ENCODE peak calls at places on chromosomes 3 and 15, in four cellular contexts. O is K562, Y is HepG2, N is GM12878. Z is an unnamed sample.

GRCh38 chr3:39255503-39256325 is 24.1 kb downstream of the CX3CR1 start:
- DNase-seq in O (no peak), Y (no peak), N (peak; percentile 90), Z (no peak)

GRCh38 chr3:47912006-47912504 is 104.2 kb downstream of the MAP4 start:
- DNase-seq in O (no peak), Y (no peak), N (no peak), Z (no peak)

GRCh38 chr3:69720824-69721223 is 18.4 kb upstream of the MITF start:
- DNase-seq in O (no peak), Y (no peak), N (no peak), Z (no peak)

GRCh38 chr3:48877671-48878070 is 21.0 kb downstream of the SLC25A20 start:
- DNase-seq in O (no peak), Y (no peak), N (no peak), Z (no peak)

GRCh38 chr15:80105193-80105984 is 45.9 kb downstream of the ZFAND6 start:
- DNase-seq in O (no peak), Y (no peak), N (no peak), Z (no peak)

GRCh38 chr3:112686360-112686759 is 45.4 kb upstream of the CCDC80 start:
- DNase-seq in O (no peak), Y (no peak), N (no peak), Z (no peak)

GRCh38 chr3:81339040-81339845 is 422.2 kb downstream of the GBE1 start:
- DNase-seq in O (peak; percentile 8), Y (peak; percentile 12), N (no peak), Z (peak; percentile 11)

GRCh38 chr15:78142332-78142731 is 6.8 kb upstream of the IDH3A start:
- DNase-seq in O (no peak), Y (no peak), N (no peak), Z (peak; percentile 7)

GRCh38 chr3:12810013-12810780 is 13.7 kb downstream of the CAND2 start:
- DNase-seq in O (peak; percentile 100), Y (peak; percentile 85), N (peak; percentile 41), Z (peak; percentile 70)

GRCh38 chr3:181886676-181887075 is 175.0 kb downstream of the SOX2 start:
- DNase-seq in O (no peak), Y (no peak), N (no peak), Z (no peak)

GRCh38 chr3:187929115-187929828 is 184.0 kb upstream of the BCL6 start:
- DNase-seq in O (no peak), Y (no peak), N (no peak), Z (no peak)

GRCh38 chr3:78406396-78406795 is 1361.4 kb downstream of the ROBO1 start:
- DNase-seq in O (no peak), Y (no peak), N (no peak), Z (no peak)

GRCh38 chr3:114481113-114481512 is 187.3 kb downstream of the TIGIT start:
- DNase-seq in O (no peak), Y (no peak), N (no peak), Z (no peak)

GRCh38 chr3:52532838-52533622 is 627 bp downstream of the NT5DC2 start:
- DNase-seq in O (peak; percentile 61), Y (no peak), N (no peak), Z (peak; percentile 19)

GRCh38 chr15:52790166-52790708 is at the start of gene ONECUT1:
- DNase-seq in O (peak; percentile 88), Y (peak; percentile 37), N (no peak), Z (peak; percentile 83)

GRCh38 chr3:67641451-67641850 is 13.0 kb downstream of the SUCLG2 start:
- DNase-seq in O (no peak), Y (no peak), N (no peak), Z (no peak)

GRCh38 chr15:64634576-64635485 is 140.6 kb downstream of the RBPMS2 start:
- DNase-seq in O (no peak), Y (peak; percentile 72), N (peak; percentile 91), Z (peak; percentile 14)

GRCh38 chr15:58932791-58933310 is 628 bp downstream of the SLTM start:
- DNase-seq in O (no peak), Y (no peak), N (no peak), Z (peak; percentile 18)

GRCh38 chr3:170876537-170876936 is 6.5 kb upstream of the RPL22L1 start:
- DNase-seq in O (no peak), Y (no peak), N (no peak), Z (no peak)

GRCh38 chr15:47484119-47484518 is 233.2 kb upstream of the SEMA6D start:
- DNase-seq in O (no peak), Y (no peak), N (no peak), Z (no peak)

GRCh38 chr15:60972301-60972700 is 256.8 kb downstream of the RORA start:
- DNase-seq in O (no peak), Y (no peak), N (no peak), Z (no peak)

GRCh38 chr3:60175680-60176079 is 1075.6 kb downstream of the FHIT start:
- DNase-seq in O (no peak), Y (no peak), N (no peak), Z (no peak)

GRCh38 chr3:182768413-182768812 is 24.9 kb upstream of the ATP11B start:
- DNase-seq in O (no peak), Y (no peak), N (no peak), Z (no peak)

GRCh38 chr15:82950295-82950694 is 2.2 kb downstream of the HOMER2 start:
- DNase-seq in O (no peak), Y (no peak), N (no peak), Z (no peak)

GRCh38 chr15:82951472-82952155 is 906 bp downstream of the HOMER2 start:
- DNase-seq in O (no peak), Y (no peak), N (no peak), Z (peak; percentile 26)

GRCh38 chr15:82950746-82951370 is 1.7 kb downstream of the HOMER2 start:
- DNase-seq in O (no peak), Y (peak; percentile 11), N (no peak), Z (no peak)

DNA sequence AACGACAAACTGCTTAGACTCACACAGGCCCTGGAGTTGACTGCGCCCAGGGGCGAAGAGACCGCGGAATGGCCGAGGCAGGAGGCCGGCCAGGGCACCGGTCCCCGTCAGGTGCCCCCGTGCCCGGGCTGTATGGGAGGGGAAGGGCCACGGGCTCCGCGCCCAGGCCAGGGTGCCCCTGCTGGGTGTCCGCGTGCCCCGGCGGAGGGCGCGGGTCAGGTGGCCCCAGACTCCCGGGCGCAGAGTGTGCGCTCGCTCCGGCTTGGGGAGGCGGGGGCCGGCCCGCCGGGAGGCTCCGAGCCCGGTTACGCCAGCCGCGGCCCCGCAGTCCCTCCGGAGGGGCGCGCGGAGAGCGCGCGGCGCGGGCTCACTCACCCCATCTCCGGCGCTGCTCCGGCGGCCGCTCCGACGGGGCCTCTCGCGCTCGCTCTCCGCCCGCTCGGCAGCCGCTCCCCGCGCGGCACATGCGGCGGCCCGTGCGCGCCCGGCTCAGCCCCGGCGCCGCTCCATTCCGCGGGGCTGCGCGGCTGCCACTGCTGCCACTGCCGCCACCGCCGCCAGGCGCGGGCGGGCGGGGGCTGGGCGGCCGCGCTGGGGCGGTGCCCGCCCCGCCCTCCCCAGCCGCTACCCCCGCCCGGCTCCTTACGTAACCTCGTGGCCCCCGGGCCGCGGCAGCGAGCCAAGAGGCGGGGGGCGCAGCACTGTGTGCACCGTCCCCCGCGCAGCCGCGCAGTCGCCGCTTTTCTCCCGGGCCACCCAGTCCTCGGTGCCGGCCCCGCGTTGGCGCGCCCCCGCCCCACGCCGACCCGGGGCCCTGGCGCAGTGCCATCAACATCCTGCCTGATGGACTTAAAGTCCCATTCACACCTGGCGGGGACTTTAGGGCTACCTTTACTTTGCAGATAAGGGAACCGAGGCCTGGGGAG is at the start of gene HOMER2:
- DNase-seq in O (peak; percentile 66), Y (peak; percentile 10), N (no peak), Z (peak; percentile 70)
- TF ChIP-seq TARDBP in O (no peak), Y (no peak), N (no peak), Z (no peak)

DNA sequence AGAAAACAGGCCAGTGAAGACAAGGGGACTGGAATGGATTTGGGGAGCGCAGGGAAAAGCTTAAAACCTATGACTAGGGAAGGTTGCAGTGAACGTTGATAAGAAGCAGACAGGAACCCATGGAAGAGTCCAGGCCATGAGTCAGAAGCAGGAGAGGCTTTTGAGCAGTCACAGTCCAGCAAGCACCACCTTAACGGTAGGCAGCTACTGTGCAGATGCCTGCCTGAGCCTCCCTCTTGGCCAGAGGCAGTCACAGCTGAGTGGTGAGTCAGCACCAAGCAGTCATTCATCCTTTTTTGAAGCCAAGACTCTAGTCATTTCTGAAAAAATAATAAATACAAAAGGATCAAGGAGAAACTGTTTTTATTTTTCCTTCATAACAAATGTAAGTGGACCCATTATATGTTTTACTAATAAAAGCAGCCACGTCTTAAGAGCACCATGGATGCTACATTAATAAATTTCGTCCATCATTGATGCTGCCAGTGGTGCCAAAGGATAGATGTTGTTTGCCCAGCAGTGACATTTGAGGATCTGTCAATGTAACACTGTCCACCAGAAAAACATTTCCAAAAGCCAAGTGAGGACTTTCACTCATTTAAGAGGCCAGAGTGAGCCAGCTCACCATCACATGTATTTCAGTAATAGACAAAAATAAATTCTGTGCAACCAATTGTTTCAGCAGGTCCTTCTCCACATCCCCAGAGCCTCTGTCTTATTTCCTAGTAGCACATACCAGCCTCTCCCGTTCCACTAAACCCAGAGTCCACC is 42.1 kb upstream of the ACTC1 start:
- DNase-seq in O (no peak), Y (no peak), N (no peak), Z (no peak)
- TF ChIP-seq TARDBP in O (no peak), Y (no peak), N (no peak), Z (no peak)

DNA sequence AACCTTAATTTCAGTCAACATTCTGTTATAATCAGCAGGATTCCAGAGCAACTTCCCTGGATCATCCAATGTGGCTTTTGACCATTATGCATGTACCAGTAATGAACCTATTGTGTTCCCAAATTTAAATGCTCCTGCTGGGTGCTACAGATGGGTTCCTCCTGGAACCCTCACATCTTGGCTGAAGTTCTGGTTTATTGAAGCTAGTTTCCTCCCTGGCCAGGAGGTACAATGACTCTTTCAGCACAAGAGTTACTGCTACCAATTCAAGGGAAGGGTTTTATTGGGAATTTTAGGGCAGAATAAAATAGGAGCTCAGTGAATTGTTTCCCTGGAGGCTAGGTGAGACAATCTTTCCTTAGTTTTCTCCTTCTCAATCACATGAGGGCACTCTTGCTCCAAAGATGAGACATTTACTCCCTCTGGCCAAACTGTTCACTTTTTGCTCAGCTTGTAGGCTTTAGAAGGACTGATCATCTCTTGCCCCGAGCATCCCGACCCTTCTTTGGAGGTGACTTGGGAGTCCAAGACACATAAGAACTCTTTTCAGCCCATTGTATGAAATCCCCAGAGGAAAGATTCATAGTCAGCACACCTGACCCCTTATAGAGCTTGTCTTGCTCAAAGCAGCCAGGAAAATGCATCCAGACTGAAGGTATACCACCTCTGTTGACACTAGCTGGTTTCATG is 8.8 kb upstream of the NPHP3 start:
- DNase-seq in O (no peak), Y (peak; percentile 33), N (no peak), Z (peak; percentile 63)
- TF ChIP-seq TARDBP in O (no peak), Y (no peak), N (no peak), Z (no peak)

GRCh38 chr3:124396397-124396796 is 333.9 kb upstream of the UMPS start:
- DNase-seq in O (no peak), Y (no peak), N (no peak), Z (no peak)

GRCh38 chr3:124397088-124397487 is 333.2 kb upstream of the UMPS start:
- DNase-seq in O (no peak), Y (no peak), N (no peak), Z (no peak)

GRCh38 chr3:124393340-124393739 is 336.9 kb upstream of the UMPS start:
- DNase-seq in O (no peak), Y (no peak), N (no peak), Z (no peak)

GRCh38 chr3:124395584-124396340 is 334.5 kb upstream of the UMPS start:
- DNase-seq in O (no peak), Y (no peak), N (no peak), Z (no peak)

DNA sequence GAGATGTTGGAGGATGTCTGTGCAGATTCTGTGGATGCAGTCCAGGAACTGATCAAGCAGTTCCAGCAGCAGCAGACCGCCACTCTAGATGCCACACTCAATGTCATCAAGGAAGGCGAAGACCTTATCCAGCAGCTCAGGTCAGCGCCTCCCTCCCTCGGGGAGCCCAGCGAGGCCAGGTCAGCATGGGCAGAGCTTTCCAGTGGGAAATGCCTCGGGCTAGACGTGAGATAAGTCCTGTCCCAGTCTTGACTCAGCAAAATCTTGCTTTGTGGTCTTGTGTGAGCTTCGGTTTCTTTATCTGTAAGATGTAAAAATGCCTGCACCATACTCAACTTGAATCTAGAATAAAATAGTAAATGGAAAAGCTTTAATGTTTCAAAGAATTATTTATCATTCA is 335.1 kb upstream of the UMPS start:
- DNase-seq in O (no peak), Y (no peak), N (no peak), Z (no peak)
- TF ChIP-seq TARDBP in O (no peak), Y (no peak), N (no peak), Z (no peak)